ENCODE peak calls at places on chromosomes 3 and 15, in seven cellular contexts. C, B, L, I, V, Q and M are unnamed samples.

GRCh38 chr15:31338879-31339557 is 12.4 kb downstream of the KLF13 start:
- DNase-seq in I (peak; percentile 21), V (no peak), B (peak; percentile 79), Q (no peak), L (peak; percentile 75), C (peak; percentile 38), M (peak; percentile 30)

GRCh38 chr15:85407421-85408269 is 27.2 kb downstream of the AKAP13 start:
- DNase-seq in I (no peak), V (no peak), B (peak; percentile 90), L (no peak), Q (no peak), C (peak; percentile 39), M (peak; percentile 84)

GRCh38 chr3:139425745-139426400 is 36.4 kb upstream of the COPB2 start:
- DNase-seq in I (no peak), Q (no peak), L (no peak), V (no peak), C (no peak), B (no peak), M (no peak)

GRCh38 chr3:42101048-42101447 is 9.9 kb downstream of the TRAK1 start:
- DNase-seq in L (no peak), B (peak; percentile 79), C (peak; percentile 51), V (no peak), I (no peak), Q (no peak), M (peak; percentile 21)

GRCh38 chr3:190591080-190591479 is 77.2 kb downstream of the IL1RAP start:
- DNase-seq in Q (no peak), V (no peak), B (no peak), L (no peak), I (no peak), C (no peak), M (no peak)

GRCh38 chr3:136750209-136750921 is 1.8 kb downstream of the STAG1 start:
- DNase-seq in V (no peak), L (no peak), C (peak; percentile 9), I (peak; percentile 53), Q (no peak), B (no peak), M (no peak)

GRCh38 chr3:55882006-55882405 is 394.9 kb upstream of the WNT5A start:
- DNase-seq in I (no peak), L (no peak), C (no peak), Q (no peak), B (no peak), V (no peak), M (no peak)

GRCh38 chr15:72685925-72686794 is at the start of the genes BBS4 and HIGD2B:
- DNase-seq in L (peak; percentile 70), B (peak; percentile 83), C (peak; percentile 87), Q (peak; percentile 90), V (peak; percentile 86), I (peak; percentile 94), M (peak; percentile 96)

GRCh38 chr15:40439461-40440299 is 1.1 kb upstream of the BAHD1 start:
- DNase-seq in V (peak; percentile 68), C (peak; percentile 34), I (peak; percentile 89), B (peak; percentile 26), Q (no peak), L (no peak), M (no peak)

GRCh38 chr3:186109897-186110803 is 1.3 kb upstream of the ETV5 start:
- DNase-seq in C (no peak), I (peak; percentile 37), V (no peak), Q (no peak), B (peak; percentile 21), L (no peak), M (no peak)

GRCh38 chr3:153221748-153222162 is 59.7 kb downstream of the RAP2B start:
- DNase-seq in C (no peak), B (peak; percentile 99), L (peak; percentile 31), Q (no peak), V (no peak), I (peak; percentile 90), M (peak; percentile 6)

GRCh38 chr3:110750201-110750600 is 321.4 kb upstream of the NECTIN3 start:
- DNase-seq in C (no peak), Q (no peak), B (no peak), L (no peak), V (no peak), I (no peak), M (no peak)

GRCh38 chr3:120652896-120653545 is 29.0 kb downstream of the HGD start:
- DNase-seq in V (no peak), L (no peak), C (no peak), I (no peak), B (no peak), Q (no peak), M (no peak)

GRCh38 chr3:120648290-120648689 is 33.7 kb downstream of the HGD start:
- DNase-seq in Q (no peak), V (no peak), C (no peak), L (no peak), I (no peak), B (peak; percentile 51), M (no peak)

GRCh38 chr3:120649735-120650705 is 32.0 kb downstream of the HGD start:
- DNase-seq in B (peak; percentile 34), C (peak; percentile 35), V (no peak), I (no peak), Q (no peak), L (no peak), M (no peak)

GRCh38 chr3:120646771-120647449 is 35.1 kb downstream of the HGD start:
- DNase-seq in I (peak; percentile 10), L (no peak), V (no peak), Q (no peak), B (no peak), C (no peak), M (no peak)

DNA sequence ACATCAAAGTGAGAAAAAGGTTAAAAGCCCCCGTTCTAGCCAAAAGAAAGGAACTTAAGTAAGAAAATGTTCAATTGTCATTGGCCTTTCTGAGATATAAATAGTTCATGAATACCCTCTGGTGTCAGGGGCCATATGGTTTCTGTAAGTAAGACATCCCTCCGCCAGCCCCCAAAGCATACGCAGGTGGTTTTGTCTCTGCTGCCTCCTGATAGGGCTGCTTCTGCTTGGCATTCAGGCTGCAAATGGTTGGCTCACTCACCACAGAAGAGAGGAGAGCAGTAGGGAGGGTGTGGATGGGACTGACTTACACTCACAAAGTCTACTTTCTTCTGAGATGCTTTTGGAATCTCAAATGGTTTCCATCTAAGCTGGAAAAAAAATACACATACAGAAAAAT is 29.8 kb downstream of the HGD start:
- DNase-seq in B (no peak), L (no peak), Q (no peak), V (no peak), I (no peak), C (no peak), M (no peak)
- TF ChIP-seq RAD21 in B (no peak), L (no peak), Q (no peak), V (no peak), I (no peak), C (no peak), M (no peak)

DNA sequence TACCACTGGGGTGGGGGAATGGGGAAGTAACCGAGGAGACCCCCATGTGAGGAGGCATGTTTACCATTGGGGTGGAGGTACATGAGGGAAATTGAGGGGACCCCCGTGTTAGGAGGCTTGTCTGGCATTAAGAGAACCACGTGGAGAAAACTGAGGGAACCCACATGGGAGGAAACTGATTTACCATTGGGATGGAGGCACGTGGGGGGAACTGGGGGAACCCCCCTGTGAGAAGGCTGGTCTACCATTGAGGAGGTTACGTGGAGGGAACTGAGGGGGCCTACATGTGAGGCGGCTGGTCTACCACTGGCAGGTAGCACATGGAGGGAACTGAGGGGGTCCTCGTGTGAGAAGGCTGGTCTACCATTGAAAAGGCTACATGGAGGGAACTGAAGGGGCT is 159.4 kb downstream of the FBLN2 start:
- DNase-seq in B (no peak), L (no peak), Q (no peak), V (no peak), I (no peak), C (no peak), M (no peak)
- TF ChIP-seq CEBPB in B (no peak), L (no peak), Q (no peak), V (no peak), I (no peak), C (no peak), M (no peak)

DNA sequence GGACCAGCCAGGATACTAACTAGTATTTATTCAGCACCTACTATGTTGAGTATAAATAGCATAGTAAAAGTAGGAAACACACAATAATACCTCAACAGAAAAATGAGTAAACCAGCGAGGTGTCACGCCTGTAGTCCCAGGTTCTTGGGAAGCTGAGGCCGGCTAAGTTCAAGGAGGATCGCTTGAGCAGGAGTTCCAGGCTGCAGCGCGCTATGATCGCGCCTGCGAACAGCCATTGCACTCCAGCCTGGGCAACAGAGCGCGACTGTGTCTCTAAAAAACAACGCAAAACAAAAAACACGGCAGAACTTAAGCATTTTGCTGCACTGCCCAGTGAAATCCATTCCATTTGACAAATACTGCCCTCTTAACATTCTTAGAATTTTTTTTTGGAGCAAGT is 1.3 kb upstream of the DENND6A start:
- DNase-seq in Q (no peak), V (no peak), C (no peak), B (no peak), I (no peak), L (no peak), M (no peak)
- TF ChIP-seq RAD21 in Q (no peak), V (no peak), C (no peak), B (no peak), I (no peak), L (no peak), M (no peak)

DNA sequence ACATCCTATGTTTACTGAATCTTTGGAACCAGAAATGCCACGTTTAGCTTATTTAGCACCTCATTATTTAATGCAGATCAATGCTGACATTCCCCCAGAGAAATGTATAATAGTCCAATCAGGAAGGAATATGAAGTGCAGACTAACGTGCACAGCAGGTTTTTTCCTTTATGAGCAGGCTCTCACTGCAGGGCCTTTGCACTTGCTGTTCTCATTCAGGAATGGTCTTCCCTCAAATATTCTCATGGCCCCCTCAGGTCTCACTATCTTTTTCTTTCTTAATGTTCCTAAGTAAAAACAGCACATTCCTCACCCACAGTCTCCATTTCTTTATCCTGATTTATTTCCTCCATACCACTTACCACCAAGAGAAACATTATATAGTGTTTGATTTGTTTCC is 174.6 kb downstream of the FOXP1 start:
- DNase-seq in C (no peak), Q (no peak), L (no peak), I (no peak), V (no peak), B (no peak), M (no peak)
- TF ChIP-seq CEBPB in C (no peak), Q (no peak), L (no peak), I (no peak), V (no peak), B (no peak), M (no peak)

DNA sequence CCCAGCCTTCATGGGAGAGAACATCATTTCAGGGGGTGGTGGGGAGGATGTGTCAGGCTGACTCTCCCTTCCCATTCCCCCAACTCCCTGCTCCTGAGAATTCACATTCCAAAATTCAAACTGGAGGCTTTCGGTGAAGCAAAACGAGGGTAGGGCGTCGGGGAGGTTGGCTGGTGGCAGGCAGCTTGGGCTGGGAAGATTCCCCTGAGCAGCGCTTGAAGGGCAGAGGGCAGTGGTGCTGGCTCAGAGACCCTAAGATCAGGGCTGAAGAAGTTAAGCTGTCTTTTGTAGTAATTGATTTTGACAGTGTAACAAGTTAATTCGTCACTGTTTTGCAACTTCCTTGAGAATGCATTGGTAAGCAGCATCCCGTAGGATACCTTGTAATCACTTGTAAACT is 187.8 kb downstream of the RAB11A start:
- DNase-seq in V (no peak), L (no peak), B (no peak), C (no peak), I (no peak), Q (no peak), M (no peak)
- TF ChIP-seq RAD21 in V (no peak), L (no peak), B (no peak), C (no peak), I (no peak), Q (no peak), M (no peak)